ENCODE peak calls at places on chromosomes 1 and 21, in eight cellular contexts. X is HL-60, T is lower lobe of right lung, C is pancreas, S is Panc1, O is tibial artery, Z is transverse colon, I is tibial nerve. J is an unnamed sample.

GRCh38 chr1:228367798-228368791 is 38.5 kb downstream of the TRIM11 start:
- DNase-seq in O (peak; percentile 20), S (no peak), Z (no peak), X (no peak), T (peak; percentile 36), I (no peak), C (no peak), J (no peak)

GRCh38 chr1:21783679-21784603 is 992 bp upstream of the USP48 start:
- DNase-seq in I (no peak), Z (peak; percentile 15), C (peak; percentile 62), T (peak; percentile 53), X (peak; percentile 97), O (no peak), S (peak; percentile 95), J (no peak)

GRCh38 chr1:96524100-96524499 is 197.5 kb upstream of the PTBP2 start:
- DNase-seq in X (peak; percentile 60), Z (no peak), I (no peak), S (no peak), T (no peak), O (no peak), C (no peak), J (no peak)

GRCh38 chr1:41783189-41783639 is 135.5 kb downstream of the HIVEP3 start:
- DNase-seq in Z (no peak), T (no peak), I (no peak), X (no peak), S (peak; percentile 87), O (no peak), C (no peak), J (no peak)

GRCh38 chr1:232950919-232951579 is 638 bp downstream of the NTPCR start:
- DNase-seq in X (peak; percentile 25), T (no peak), S (no peak), I (no peak), O (no peak), C (no peak), Z (peak; percentile 39), J (no peak)

GRCh38 chr1:229370601-229371021 is 27.8 kb upstream of the CCSAP start:
- DNase-seq in T (no peak), I (no peak), S (no peak), C (no peak), Z (no peak), X (peak; percentile 9), O (no peak), J (peak; percentile 62)

GRCh38 chr1:223189903-223190724 is 47.1 kb upstream of the TLR5 start:
- DNase-seq in T (no peak), S (no peak), C (no peak), I (no peak), Z (no peak), O (no peak), X (no peak), J (no peak)

GRCh38 chr1:196410768-196411167 is 197.5 kb downstream of the KCNT2 start:
- DNase-seq in S (no peak), C (no peak), X (no peak), Z (no peak), O (no peak), T (no peak), I (no peak), J (no peak)

GRCh38 chr21:46621457-46622182 is 13.9 kb upstream of the PRMT2 start:
- DNase-seq in T (no peak), S (no peak), C (no peak), X (peak; percentile 29), O (no peak), I (no peak), Z (no peak), J (no peak)

GRCh38 chr1:167273027-167273800 is 52.5 kb downstream of the POU2F1 start:
- DNase-seq in X (peak; percentile 73), Z (no peak), O (no peak), C (no peak), I (no peak), T (no peak), S (no peak), J (no peak)

GRCh38 chr1:67610450-67610849 is 74.6 kb upstream of the GADD45A start:
- DNase-seq in I (no peak), O (no peak), S (no peak), C (no peak), T (no peak), X (no peak), Z (no peak), J (no peak)

GRCh38 chr1:24318988-24319863 is at the start of gene GRHL3:
- DNase-seq in I (no peak), O (no peak), X (no peak), Z (peak; percentile 44), C (peak; percentile 74), S (no peak), T (peak; percentile 67), J (no peak)

GRCh38 chr1:204081791-204082513 is 9.0 kb downstream of the SOX13 start:
- DNase-seq in Z (no peak), X (no peak), T (no peak), I (no peak), O (no peak), S (no peak), C (no peak), J (no peak)

GRCh38 chr1:204077979-204078696 is 5.2 kb downstream of the SOX13 start:
- DNase-seq in T (peak; percentile 72), I (no peak), O (no peak), Z (no peak), S (no peak), C (no peak), X (no peak), J (no peak)

GRCh38 chr1:204081156-204081790 is 8.4 kb downstream of the SOX13 start:
- DNase-seq in X (no peak), O (no peak), C (no peak), I (no peak), Z (no peak), T (no peak), S (no peak), J (no peak)

GRCh38 chr1:204080163-204080903 is 7.4 kb downstream of the SOX13 start:
- DNase-seq in C (peak; percentile 83), O (peak; percentile 90), T (peak; percentile 94), Z (peak; percentile 89), S (no peak), I (peak; percentile 63), X (no peak), J (no peak)

DNA sequence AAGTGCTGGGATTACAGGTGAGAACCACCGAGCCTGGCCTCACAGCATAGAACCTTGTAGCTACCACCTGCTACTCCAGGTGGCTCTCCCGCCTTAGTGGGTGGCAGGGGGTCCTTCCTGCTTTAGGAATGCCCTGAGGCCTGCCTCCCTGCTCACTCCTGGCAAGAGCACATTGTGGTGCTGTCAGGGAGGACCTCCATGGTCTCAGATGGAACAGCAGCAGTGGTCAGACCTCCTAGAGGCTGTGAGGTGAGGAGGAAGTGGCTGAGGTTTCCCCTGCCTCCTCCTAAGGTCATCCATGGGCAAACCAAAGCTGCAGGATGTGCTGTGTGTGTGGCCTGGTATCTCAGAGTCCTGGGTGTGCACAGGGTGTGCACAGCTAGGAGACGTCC is 6.7 kb downstream of the SOX13 start:
- DNase-seq in I (no peak), Z (no peak), C (no peak), X (no peak), T (no peak), O (no peak), S (no peak), J (no peak)
- H3K4me3 ChIP-seq in I (no peak overlapping the region), Z (no peak overlapping the region), C (no peak overlapping the region), X (no peak overlapping the region), T (peak overlapping the region; percentile 19), O (peak overlapping the region; percentile 34), S (no peak overlapping the region), J (no peak overlapping the region)

DNA sequence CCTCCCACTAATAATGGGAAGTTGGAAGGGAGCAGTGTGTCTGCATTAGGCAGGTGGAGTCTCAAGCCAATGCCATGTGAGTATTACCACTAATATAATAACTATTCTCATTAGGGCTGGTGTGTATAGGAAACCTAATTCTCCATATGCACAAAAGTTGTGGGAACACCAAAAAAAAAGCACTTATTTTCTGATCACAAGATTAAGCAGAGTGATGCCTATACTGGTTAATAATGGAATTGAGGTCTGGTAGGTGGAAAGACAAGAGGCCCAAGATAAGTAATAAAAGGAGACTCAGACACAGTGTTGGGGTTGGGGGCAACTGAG is 7.0 kb upstream of the NPL start:
- DNase-seq in O (no peak), T (no peak), Z (no peak), S (no peak), X (no peak), C (no peak), I (no peak), J (no peak)
- TF ChIP-seq CTCF in O (no peak), T (no peak), Z (no peak), S (peak; percentile 46), X (no peak), C (no peak), I (no peak), J (no peak)

GRCh38 chr1:54377040-54377691 is 29.0 kb downstream of the SSBP3 start:
- DNase-seq in O (no peak), I (no peak), S (no peak), X (no peak), Z (no peak), C (no peak), T (no peak), J (no peak)

GRCh38 chr1:54374766-54375165 is 31.4 kb downstream of the SSBP3 start:
- DNase-seq in O (no peak), X (no peak), C (no peak), S (no peak), T (no peak), Z (no peak), I (no peak), J (no peak)

GRCh38 chr1:54372978-54373377 is 33.2 kb downstream of the SSBP3 start:
- DNase-seq in Z (no peak), S (no peak), I (no peak), T (no peak), X (peak; percentile 95), O (no peak), C (no peak), J (no peak)

GRCh38 chr1:54376085-54377039 is 29.8 kb downstream of the SSBP3 start:
- DNase-seq in S (no peak), Z (peak; percentile 71), C (no peak), I (no peak), O (no peak), X (no peak), T (no peak), J (no peak)

GRCh38 chr1:54375331-54376084 is 30.7 kb downstream of the SSBP3 start:
- DNase-seq in S (no peak), I (no peak), X (no peak), T (no peak), O (no peak), Z (no peak), C (no peak), J (no peak)
- H3K27ac ChIP-seq in S (no peak overlapping the region), I (no peak overlapping the region), X (no peak overlapping the region), T (no peak overlapping the region), O (no peak overlapping the region), Z (no peak overlapping the region), C (no peak overlapping the region), J (peak overlapping the region; percentile 36)

DNA sequence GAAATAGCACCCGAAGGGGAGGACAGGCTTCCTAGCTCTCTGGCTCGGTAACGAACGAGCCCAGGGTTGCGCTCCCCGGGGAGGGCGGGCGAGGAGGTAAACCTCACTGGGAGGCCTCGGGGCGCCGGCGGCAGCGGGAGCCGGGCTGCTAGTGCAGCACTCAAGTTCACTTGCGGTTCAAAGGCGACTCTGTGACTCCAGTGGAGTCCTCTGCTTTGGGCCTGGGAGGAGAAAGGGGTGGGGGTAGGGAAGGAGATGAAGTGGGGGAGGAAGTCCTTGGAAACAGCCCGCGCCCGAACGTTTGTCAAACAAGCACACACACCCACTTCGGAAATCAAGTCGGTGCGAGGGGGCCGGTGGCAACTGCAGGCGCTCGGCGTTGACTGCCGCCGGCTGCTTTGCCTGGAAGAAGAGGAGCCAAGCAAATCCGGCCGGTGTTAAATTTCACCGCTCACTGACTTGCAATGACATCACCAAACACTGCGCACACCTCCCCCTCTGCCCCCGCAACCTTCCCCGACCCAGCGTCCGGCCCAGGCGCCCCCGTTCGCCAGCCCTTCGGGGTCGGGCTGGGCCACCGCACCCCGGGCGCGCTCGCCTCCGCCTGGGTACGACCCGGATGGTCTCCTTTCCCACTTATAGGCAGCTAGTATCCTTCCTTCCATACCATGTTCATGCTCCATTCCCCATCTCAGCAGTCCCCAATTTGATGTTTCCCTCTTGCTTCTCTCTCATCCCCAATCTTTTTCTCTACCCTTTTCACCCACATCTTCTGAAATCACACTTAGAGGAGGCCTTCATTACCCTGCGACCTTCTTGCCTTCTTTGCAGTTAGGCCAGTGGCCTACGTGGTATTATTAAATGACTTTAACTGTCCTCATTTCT is at the start of gene COL24A1:
- DNase-seq in T (peak; percentile 58), C (peak; percentile 71), O (peak; percentile 25), S (no peak), X (peak; percentile 11), I (peak; percentile 28), Z (peak; percentile 14), J (peak; percentile 75)
- H3K4me3 ChIP-seq in T (peak within 1 kb of the TSS; percentile 46), C (no peak within 1 kb of the TSS), O (peak within 1 kb of the TSS; percentile 49), S (peak within 1 kb of the TSS; percentile 46), X (peak within 1 kb of the TSS; percentile 40), I (peak within 1 kb of the TSS; percentile 53), Z (no peak within 1 kb of the TSS), J (peak within 1 kb of the TSS; percentile 49)

J was measured in right atrium auricular region.